ENCODE peak calls at places on chromosome 20, in five cellular contexts. I is GM12878, A is H1, T is SK-N-SH, W is K562. U is an unnamed sample.

GRCh38 chr20:42742926-42743325 is 446.8 kb downstream of the PTPRT start:
- DNase-seq in A (no peak), T (no peak), W (no peak), I (no peak), U (no peak)

GRCh38 chr20:20815711-20816455 is 103.4 kb upstream of the RALGAPA2 start:
- DNase-seq in A (no peak), T (no peak), W (no peak), I (no peak), U (no peak)

GRCh38 chr20:51700809-51701285 is 67.3 kb downstream of the ATP9A start:
- DNase-seq in T (peak; percentile 59), I (no peak), W (peak; percentile 40), A (no peak), U (no peak)

GRCh38 chr20:48350291-48350988 is 477.4 kb downstream of the PREX1 start:
- DNase-seq in A (peak; percentile 71), W (peak; percentile 44), T (peak; percentile 56), I (no peak), U (no peak)

GRCh38 chr20:50121858-50122271 is 8.9 kb upstream of the UBE2V1 start:
- DNase-seq in W (peak; percentile 65), I (no peak), A (no peak), T (peak; percentile 66), U (no peak)

GRCh38 chr20:32963176-32963575 is 41.1 kb downstream of the SUN5 start:
- DNase-seq in W (no peak), A (no peak), T (peak; percentile 5), I (no peak), U (no peak)

GRCh38 chr20:57653910-57654309 is 33.7 kb upstream of the ZBP1 start:
- DNase-seq in T (peak; percentile 29), I (no peak), A (no peak), W (no peak), U (no peak)

GRCh38 chr20:5171074-5171789 is 44.4 kb downstream of the CDS2 start:
- DNase-seq in W (no peak), A (no peak), T (no peak), I (no peak), U (no peak)

GRCh38 chr20:42191140-42191860 is 573.1 kb upstream of the CHD6 start:
- DNase-seq in W (no peak), A (no peak), T (no peak), I (no peak), U (no peak)

GRCh38 chr20:57627339-57627738 is 7.1 kb upstream of the ZBP1 start:
- DNase-seq in A (peak; percentile 29), I (no peak), W (no peak), T (no peak), U (no peak)

GRCh38 chr20:17227669-17228623 is 1.1 kb downstream of the PCSK2 start:
- DNase-seq in W (no peak), A (peak; percentile 59), T (peak; percentile 26), I (no peak), U (no peak)

GRCh38 chr20:50456452-50457324 is 53.5 kb upstream of the PTPN1 start:
- DNase-seq in I (no peak), W (no peak), A (no peak), T (peak; percentile 35), U (no peak)

GRCh38 chr20:18611492-18611891 is 23.6 kb downstream of the DTD1 start:
- DNase-seq in T (no peak), A (no peak), I (no peak), W (no peak), U (peak; percentile 47)

GRCh38 chr20:7879883-7880282 is 60.4 kb downstream of the HAO1 start:
- DNase-seq in W (no peak), T (no peak), A (no peak), I (no peak), U (no peak)

GRCh38 chr20:574297-574942 is 30.8 kb upstream of the CSNK2A1 start:
- DNase-seq in T (no peak), W (no peak), A (peak; percentile 66), I (no peak), U (no peak)

GRCh38 chr20:3696200-3696599 is 14.4 kb upstream of the ADAM33 start:
- DNase-seq in I (no peak), T (no peak), A (no peak), W (peak; percentile 33), U (no peak)

GRCh38 chr20:33604991-33605370 is 57.1 kb upstream of the C20orf144 start:
- DNase-seq in A (no peak), I (no peak), W (no peak), T (no peak), U (no peak)

GRCh38 chr20:19404836-19405235 is 192.4 kb downstream of the SLC24A3 start:
- DNase-seq in A (no peak), T (no peak), I (no peak), W (no peak), U (no peak)

GRCh38 chr20:49684335-49684997 is 29.2 kb downstream of the B4GALT5 start:
- DNase-seq in W (no peak), I (no peak), A (no peak), T (no peak), U (no peak)

GRCh38 chr20:32648761-32649615 is 24.8 kb downstream of the C20orf203 start:
- DNase-seq in W (no peak), I (no peak), A (no peak), T (no peak), U (peak; percentile 67)

GRCh38 chr20:57400821-57401564 is 9.8 kb downstream of the RBM38 start:
- DNase-seq in W (no peak), T (no peak), A (no peak), I (no peak), U (no peak)

GRCh38 chr20:37873909-37874308 is 29.0 kb upstream of the VSTM2L start:
- DNase-seq in T (no peak), I (no peak), A (no peak), W (no peak), U (no peak)

GRCh38 chr20:37758332-37758731 is 64.5 kb downstream of the CTNNBL1 start:
- DNase-seq in T (no peak), A (peak; percentile 66), I (no peak), W (peak; percentile 37), U (no peak)

GRCh38 chr20:1890469-1891262 is 4.5 kb upstream of the SIRPA start:
- DNase-seq in T (no peak), A (no peak), W (no peak), I (no peak), U (no peak)

GRCh38 chr20:54306985-54307710 is 99.3 kb downstream of the PFDN4 start:
- DNase-seq in W (no peak), A (no peak), T (no peak), I (no peak), U (no peak)

GRCh38 chr20:63095718-63096654 is 89.2 kb upstream of the BHLHE23 start:
- DNase-seq in I (no peak), A (peak; percentile 39), W (no peak), T (no peak), U (no peak)

GRCh38 chr20:24695529-24696225 is 226.2 kb downstream of the SYNDIG1 start:
- DNase-seq in I (no peak), W (no peak), A (no peak), T (peak; percentile 3), U (no peak)

GRCh38 chr20:24698189-24698588 is 228.8 kb downstream of the SYNDIG1 start:
- DNase-seq in I (no peak), W (no peak), T (no peak), A (peak; percentile 35), U (no peak)

GRCh38 chr20:24694727-24695528 is 225.5 kb downstream of the SYNDIG1 start:
- DNase-seq in I (no peak), W (no peak), T (peak; percentile 21), A (peak; percentile 19), U (no peak)

GRCh38 chr20:24697411-24697810 is 228.0 kb downstream of the SYNDIG1 start:
- DNase-seq in A (peak; percentile 24), I (no peak), W (no peak), T (no peak), U (no peak)

DNA sequence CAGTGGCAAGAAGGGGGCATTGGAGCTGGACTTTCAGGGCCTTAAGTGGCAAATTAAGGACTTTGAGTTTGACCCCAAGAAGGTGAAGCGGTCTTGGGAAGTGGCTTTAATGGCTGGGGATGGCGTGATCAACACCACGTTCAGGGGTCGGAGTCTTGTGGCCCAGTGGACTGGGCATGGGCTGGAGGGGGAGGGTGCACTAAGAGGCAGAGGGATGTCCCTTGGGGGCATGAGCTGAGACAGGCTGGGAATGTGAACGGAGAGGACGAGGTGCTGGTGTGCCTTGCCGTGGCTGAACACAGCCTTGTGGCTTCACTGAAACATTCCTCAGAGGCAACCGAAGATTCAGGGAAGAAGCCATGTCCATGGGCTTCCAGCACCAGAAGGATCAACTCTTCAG is 227.0 kb downstream of the SYNDIG1 start:
- DNase-seq in T (peak; percentile 3), A (no peak), I (no peak), W (no peak), U (no peak)
- TF ChIP-seq GABPA in T (no peak), A (no peak), I (no peak), W (no peak), U (no peak)

GRCh38 chr20:64119681-64120341 is 12.4 kb upstream of the NPBWR2 start:
- DNase-seq in T (peak; percentile 24), I (no peak), A (peak; percentile 49), W (no peak), U (no peak)
- H3K4me3 ChIP-seq in T (no peak overlapping the region), I (no peak overlapping the region), A (no peak overlapping the region), W (no peak overlapping the region), U (peak overlapping the region; percentile 27)

DNA sequence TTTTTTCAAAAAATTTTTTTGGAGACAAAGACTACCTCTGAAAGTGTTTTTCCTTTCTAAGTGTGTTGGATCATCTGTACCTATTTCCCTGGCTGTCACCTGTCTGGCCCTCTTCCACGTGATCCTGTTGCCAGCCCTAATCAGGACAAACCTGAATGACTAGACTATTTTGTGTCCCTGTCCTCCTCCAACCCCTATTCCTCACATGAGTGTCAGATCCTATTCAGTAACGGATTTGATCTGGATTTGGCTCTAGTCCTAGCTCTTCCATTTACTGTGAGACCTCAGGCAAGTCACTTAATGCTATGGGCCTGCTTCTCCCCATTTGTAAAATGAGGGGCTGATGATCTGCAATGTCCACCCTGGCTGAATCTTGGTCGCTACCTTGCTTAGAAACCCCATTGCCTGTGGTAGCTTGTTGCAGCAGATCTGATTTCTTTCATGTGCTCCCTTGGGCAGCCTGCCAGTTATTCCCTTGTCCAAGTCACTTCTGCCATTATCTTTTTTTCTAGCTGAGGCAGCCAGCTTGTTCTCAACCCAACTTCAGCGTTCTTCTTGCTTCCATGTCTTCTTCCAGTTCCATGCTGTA is 4.8 kb downstream of the PHF20 start:
- DNase-seq in A (no peak), T (peak; percentile 42), I (no peak), W (no peak), U (no peak)
- TF ChIP-seq GABPA in A (no peak), T (no peak), I (no peak), W (no peak), U (no peak)

DNA sequence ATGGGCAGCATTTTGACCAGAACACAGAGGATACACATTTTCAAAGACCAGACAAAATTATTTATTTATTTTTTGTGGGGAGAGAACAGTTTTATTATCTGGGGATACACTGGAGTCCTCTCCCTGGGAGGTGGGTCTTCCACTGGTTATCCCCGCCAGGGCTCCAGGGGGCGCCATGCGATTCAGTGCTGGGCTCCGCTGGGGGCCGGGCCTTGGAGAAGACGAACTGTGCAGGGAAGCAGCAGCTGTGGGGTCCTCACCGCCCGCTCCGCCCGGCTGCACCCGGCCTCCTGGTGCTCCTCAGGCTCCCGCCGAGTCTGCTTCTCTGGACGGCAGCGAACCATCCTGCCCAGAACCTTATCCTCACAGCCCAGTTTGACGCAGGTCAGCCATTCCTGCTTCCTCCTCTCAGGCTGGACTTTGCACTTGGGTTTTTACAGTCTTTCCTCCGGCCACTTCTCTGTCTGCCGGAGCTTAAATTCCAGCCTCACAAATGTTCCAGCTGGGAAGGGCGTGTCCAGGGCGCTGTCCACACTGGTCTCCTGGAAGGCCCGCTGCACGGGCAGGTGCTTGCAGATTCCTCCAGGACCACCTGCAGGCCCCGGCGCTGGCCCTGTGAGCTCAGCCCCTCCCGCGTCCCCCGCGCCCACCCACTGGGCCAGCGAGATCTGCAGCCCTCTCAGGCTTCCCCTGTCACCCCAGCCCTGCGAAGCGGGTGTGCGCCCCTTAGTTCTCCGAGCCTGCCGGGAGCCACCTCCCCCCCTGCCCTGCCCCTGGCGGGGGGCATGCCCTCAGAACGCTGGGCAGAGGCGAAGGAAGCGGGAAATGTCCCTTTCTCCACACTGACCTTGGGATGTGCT is 1830.0 kb upstream of the DEFB115 start:
- DNase-seq in I (no peak), T (peak; percentile 66), W (no peak), A (no peak), U (no peak)
- H3K4me3 ChIP-seq in I (no peak overlapping the region), T (peak overlapping the region; percentile 73), W (peak overlapping the region; percentile 43), A (no peak overlapping the region), U (no peak overlapping the region)

U was measured in HL-60.